ENCODE peak calls at places on chromosome 13, in five cellular contexts. One of them, this sample, is unnamed.

GRCh38 chr13:30892966-30893365 is 13.1 kb upstream of the MEDAG start:
- DNase-seq in Panc1: no peak
- DNase-seq in AG09309: no peak
- DNase-seq in cardiac fibroblast: peak
- DNase-seq in lower lobe of right lung: no peak
- DNase-seq in this sample: peak

GRCh38 chr13:100075700-100076587 is 12.9 kb upstream of the PCCA start:
- DNase-seq in Panc1: no peak
- DNase-seq in cardiac fibroblast: no peak
- DNase-seq in lower lobe of right lung: no peak
- DNase-seq in AG09309: no peak
- DNase-seq in this sample: no peak

GRCh38 chr13:98035373-98035772 is 81.9 kb downstream of the IPO5 start:
- DNase-seq in AG09309: no peak
- DNase-seq in cardiac fibroblast: no peak
- DNase-seq in lower lobe of right lung: no peak
- DNase-seq in Panc1: no peak
- DNase-seq in this sample: no peak

GRCh38 chr13:73715114-73715909 is 418.9 kb downstream of the KLF12 start:
- DNase-seq in AG09309: no peak
- DNase-seq in Panc1: no peak
- DNase-seq in lower lobe of right lung: peak
- DNase-seq in cardiac fibroblast: no peak
- DNase-seq in this sample: no peak

GRCh38 chr13:35566340-35566739 is 89.9 kb upstream of the MAB21L1 start:
- DNase-seq in cardiac fibroblast: no peak
- DNase-seq in lower lobe of right lung: no peak
- DNase-seq in AG09309: no peak
- DNase-seq in Panc1: no peak
- DNase-seq in this sample: no peak

GRCh38 chr13:94249512-94249911 is 230.0 kb downstream of the DCT start:
- DNase-seq in AG09309: peak
- DNase-seq in cardiac fibroblast: peak
- DNase-seq in lower lobe of right lung: no peak
- DNase-seq in Panc1: no peak
- DNase-seq in this sample: peak

GRCh38 chr13:74560325-74560724 is 426.1 kb upstream of the KLF12 start:
- DNase-seq in Panc1: no peak
- DNase-seq in lower lobe of right lung: no peak
- DNase-seq in cardiac fibroblast: no peak
- DNase-seq in AG09309: no peak
- DNase-seq in this sample: no peak

GRCh38 chr13:101489635-101490034 is 37.2 kb downstream of the ITGBL1 start:
- DNase-seq in AG09309: no peak
- DNase-seq in cardiac fibroblast: peak
- DNase-seq in Panc1: no peak
- DNase-seq in lower lobe of right lung: no peak
- DNase-seq in this sample: peak

GRCh38 chr13:57666554-57666953 is 35.0 kb downstream of the PCDH17 start:
- DNase-seq in lower lobe of right lung: no peak
- DNase-seq in cardiac fibroblast: no peak
- DNase-seq in AG09309: no peak
- DNase-seq in Panc1: no peak
- DNase-seq in this sample: no peak

GRCh38 chr13:104900186-104900817 is 1635.2 kb downstream of the EFNB2 start:
- DNase-seq in lower lobe of right lung: no peak
- DNase-seq in Panc1: no peak
- DNase-seq in AG09309: no peak
- DNase-seq in cardiac fibroblast: peak
- DNase-seq in this sample: no peak

GRCh38 chr13:111423168-111423785 is 102.8 kb downstream of the TEX29 start:
- DNase-seq in Panc1: no peak
- DNase-seq in AG09309: no peak
- DNase-seq in lower lobe of right lung: no peak
- DNase-seq in cardiac fibroblast: no peak
- DNase-seq in this sample: no peak

GRCh38 chr13:48593551-48593950 is 60.2 kb upstream of the CYSLTR2 start:
- DNase-seq in AG09309: no peak
- DNase-seq in lower lobe of right lung: no peak
- DNase-seq in cardiac fibroblast: no peak
- DNase-seq in Panc1: no peak
- DNase-seq in this sample: no peak

GRCh38 chr13:26719356-26719945 is 41.1 kb downstream of the GPR12 start:
- DNase-seq in Panc1: no peak
- DNase-seq in lower lobe of right lung: no peak
- DNase-seq in AG09309: no peak
- DNase-seq in cardiac fibroblast: peak
- DNase-seq in this sample: peak

GRCh38 chr13:47680752-47681151 is 320.3 kb downstream of the SUCLA2 start:
- DNase-seq in cardiac fibroblast: peak
- DNase-seq in Panc1: no peak
- DNase-seq in AG09309: no peak
- DNase-seq in lower lobe of right lung: no peak
- DNase-seq in this sample: peak

GRCh38 chr13:107289540-107289939 is 721.6 kb upstream of the ARGLU1 start:
- DNase-seq in cardiac fibroblast: no peak
- DNase-seq in lower lobe of right lung: no peak
- DNase-seq in Panc1: no peak
- DNase-seq in AG09309: peak
- DNase-seq in this sample: no peak

GRCh38 chr13:49637989-49638388 is 9.7 kb downstream of the ARL11 start:
- DNase-seq in Panc1: no peak
- DNase-seq in lower lobe of right lung: no peak
- DNase-seq in cardiac fibroblast: no peak
- DNase-seq in AG09309: no peak
- DNase-seq in this sample: no peak

GRCh38 chr13:41456768-41457588 is at the start of gene RGCC:
- DNase-seq in AG09309: no peak
- DNase-seq in cardiac fibroblast: peak
- DNase-seq in lower lobe of right lung: peak
- DNase-seq in Panc1: no peak
- DNase-seq in this sample: peak

GRCh38 chr13:48862572-48862971 is 113.1 kb upstream of the FNDC3A start:
- DNase-seq in AG09309: no peak
- DNase-seq in Panc1: no peak
- DNase-seq in lower lobe of right lung: no peak
- DNase-seq in cardiac fibroblast: peak
- DNase-seq in this sample: peak

GRCh38 chr13:114111577-114111976 is 20.8 kb downstream of the RASA3 start:
- DNase-seq in lower lobe of right lung: no peak
- DNase-seq in AG09309: no peak
- DNase-seq in cardiac fibroblast: no peak
- DNase-seq in Panc1: no peak
- DNase-seq in this sample: peak

GRCh38 chr13:114113961-114114360 is 18.5 kb downstream of the RASA3 start:
- DNase-seq in AG09309: no peak
- DNase-seq in Panc1: no peak
- DNase-seq in cardiac fibroblast: no peak
- DNase-seq in lower lobe of right lung: no peak
- DNase-seq in this sample: no peak

GRCh38 chr13:114112826-114113322 is 19.5 kb downstream of the RASA3 start:
- DNase-seq in AG09309: no peak
- DNase-seq in lower lobe of right lung: no peak
- DNase-seq in cardiac fibroblast: no peak
- DNase-seq in Panc1: no peak
- DNase-seq in this sample: no peak

GRCh38 chr13:114110091-114110829 is 22.2 kb downstream of the RASA3 start:
- DNase-seq in lower lobe of right lung: peak
- DNase-seq in cardiac fibroblast: no peak
- DNase-seq in Panc1: no peak
- DNase-seq in AG09309: no peak
- DNase-seq in this sample: peak

GRCh38 chr13:114112231-114112825 is 20.1 kb downstream of the RASA3 start:
- DNase-seq in lower lobe of right lung: no peak
- DNase-seq in cardiac fibroblast: no peak
- DNase-seq in AG09309: no peak
- DNase-seq in Panc1: no peak
- DNase-seq in this sample: no peak
- H3K4me3 ChIP-seq in lower lobe of right lung: no peak
- H3K4me3 ChIP-seq in cardiac fibroblast: no peak
- H3K4me3 ChIP-seq in AG09309: no peak
- H3K4me3 ChIP-seq in Panc1: no peak
- H3K4me3 ChIP-seq in this sample: no peak

GRCh38 chr13:60617863-60618733 is 221.1 kb downstream of the TDRD3 start:
- DNase-seq in Panc1: no peak
- DNase-seq in AG09309: peak
- DNase-seq in cardiac fibroblast: peak
- DNase-seq in lower lobe of right lung: no peak
- DNase-seq in this sample: peak
- TF ChIP-seq CTCF in Panc1: peak
- TF ChIP-seq CTCF in AG09309: peak
- TF ChIP-seq CTCF in cardiac fibroblast: peak
- TF ChIP-seq CTCF in lower lobe of right lung: no peak
- TF ChIP-seq CTCF in this sample: peak

DNA sequence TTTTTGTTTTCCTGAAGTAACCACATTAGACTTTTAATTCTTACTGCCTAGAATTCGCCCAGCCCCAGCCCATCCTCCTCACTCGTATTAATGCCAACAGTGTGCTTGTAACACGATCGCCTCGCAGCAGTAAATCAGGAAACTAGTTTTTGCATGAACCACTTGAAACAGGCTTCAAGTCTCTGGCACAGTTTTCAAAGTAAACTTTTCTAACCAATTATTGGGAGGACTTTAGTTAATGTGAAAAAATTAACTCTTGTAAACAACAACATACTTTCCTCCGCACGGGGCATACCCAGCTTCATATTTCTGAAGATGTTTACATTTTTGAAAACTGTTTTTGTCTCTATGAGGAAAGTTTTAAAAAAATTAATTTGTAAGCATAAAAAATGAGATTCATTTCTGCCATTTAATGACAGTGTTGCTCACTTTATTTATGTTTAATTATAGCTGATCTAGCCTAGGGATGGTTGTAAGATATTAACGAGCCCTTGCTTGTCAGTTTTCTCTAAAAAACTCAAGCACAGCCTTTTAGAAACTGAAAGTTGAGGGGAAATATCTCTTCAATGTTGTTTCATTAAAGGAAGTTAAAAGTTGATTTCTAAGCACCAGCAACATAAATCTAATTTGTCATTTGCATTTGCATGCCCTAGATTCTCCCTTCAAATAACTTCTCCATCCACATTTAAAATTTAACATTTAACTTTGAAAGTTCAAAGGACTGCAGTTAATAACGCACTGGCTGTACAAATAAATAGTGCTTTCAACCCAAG is 39.4 kb downstream of the TNFRSF19 start:
- DNase-seq in lower lobe of right lung: no peak
- DNase-seq in cardiac fibroblast: peak
- DNase-seq in AG09309: no peak
- DNase-seq in Panc1: no peak
- DNase-seq in this sample: peak
- H3K4me3 ChIP-seq in lower lobe of right lung: peak
- H3K4me3 ChIP-seq in cardiac fibroblast: no peak
- H3K4me3 ChIP-seq in AG09309: peak
- H3K4me3 ChIP-seq in Panc1: no peak
- H3K4me3 ChIP-seq in this sample: no peak

GRCh38 chr13:43786472-43786765 is 353 bp downstream of the ENOX1 start:
- DNase-seq in cardiac fibroblast: no peak
- DNase-seq in lower lobe of right lung: no peak
- DNase-seq in AG09309: no peak
- DNase-seq in Panc1: no peak
- DNase-seq in this sample: no peak

GRCh38 chr13:43785681-43786471 is 896 bp downstream of the ENOX1 start:
- DNase-seq in lower lobe of right lung: peak
- DNase-seq in cardiac fibroblast: peak
- DNase-seq in AG09309: no peak
- DNase-seq in Panc1: no peak
- DNase-seq in this sample: peak

GRCh38 chr13:43786766-43787517 is at the start of gene ENOX1:
- DNase-seq in AG09309: no peak
- DNase-seq in Panc1: no peak
- DNase-seq in lower lobe of right lung: peak
- DNase-seq in cardiac fibroblast: peak
- DNase-seq in this sample: peak

GRCh38 chr13:43787518-43787891 is 733 bp upstream of the ENOX1 start:
- DNase-seq in Panc1: no peak
- DNase-seq in lower lobe of right lung: no peak
- DNase-seq in AG09309: no peak
- DNase-seq in cardiac fibroblast: peak
- DNase-seq in this sample: no peak

DNA sequence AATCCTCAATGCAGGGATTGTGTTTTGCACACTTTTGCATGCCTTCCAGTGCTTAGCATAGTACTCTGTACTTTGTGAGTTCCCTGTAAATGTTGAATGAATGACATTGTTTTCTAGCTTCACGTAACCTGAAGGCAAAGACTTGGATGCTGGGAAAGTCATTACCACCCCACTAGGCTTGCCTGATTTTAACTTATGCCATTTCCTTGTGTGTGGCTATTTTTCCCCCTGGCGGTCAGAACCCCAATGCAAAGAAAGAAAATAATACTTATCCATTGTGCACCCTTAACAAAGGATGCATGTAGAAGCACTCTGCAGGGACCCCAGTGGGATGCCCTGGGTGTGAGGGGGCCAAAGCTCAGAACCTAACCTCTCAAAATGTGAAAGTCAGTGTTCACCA is 1.2 kb upstream of the ENOX1 start:
- DNase-seq in lower lobe of right lung: no peak
- DNase-seq in Panc1: no peak
- DNase-seq in AG09309: no peak
- DNase-seq in cardiac fibroblast: peak
- DNase-seq in this sample: peak
- TF ChIP-seq CTCF in lower lobe of right lung: peak
- TF ChIP-seq CTCF in Panc1: peak
- TF ChIP-seq CTCF in AG09309: peak
- TF ChIP-seq CTCF in cardiac fibroblast: peak
- TF ChIP-seq CTCF in this sample: peak

DNA sequence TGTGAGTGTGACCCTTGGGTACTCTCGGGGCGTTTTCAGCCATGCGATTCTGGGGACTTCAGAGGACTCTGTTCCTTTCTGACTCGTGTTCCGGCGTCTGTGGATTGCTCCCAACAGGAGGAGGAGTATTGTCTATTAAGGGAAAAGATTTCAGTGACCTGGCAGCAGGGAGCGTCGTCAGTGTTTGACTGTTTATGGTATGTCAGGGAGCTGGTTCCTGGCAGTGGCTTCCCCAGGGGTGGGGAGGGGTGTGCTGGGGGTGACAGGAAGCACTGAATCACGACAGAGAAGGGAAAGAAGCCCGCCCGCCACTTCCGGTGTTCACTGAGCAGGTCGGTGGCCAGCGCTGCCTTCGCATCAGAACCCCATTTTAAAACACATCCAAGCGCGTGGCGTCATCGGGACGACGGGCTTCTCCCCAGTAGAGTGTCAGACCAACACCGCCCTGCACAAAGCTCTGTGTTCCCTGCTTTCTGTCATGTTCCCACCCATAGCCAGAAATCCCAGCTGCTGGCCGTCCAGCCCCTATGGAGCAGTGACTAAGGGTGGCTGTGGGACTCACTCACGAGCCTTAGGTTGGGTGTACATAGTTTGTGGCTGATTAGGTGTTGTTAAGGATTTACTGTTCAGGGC is 33.8 kb downstream of the COL4A2 start:
- DNase-seq in Panc1: no peak
- DNase-seq in lower lobe of right lung: peak
- DNase-seq in cardiac fibroblast: peak
- DNase-seq in AG09309: no peak
- DNase-seq in this sample: peak
- H3K4me3 ChIP-seq in Panc1: no peak
- H3K4me3 ChIP-seq in lower lobe of right lung: peak
- H3K4me3 ChIP-seq in cardiac fibroblast: no peak
- H3K4me3 ChIP-seq in AG09309: no peak
- H3K4me3 ChIP-seq in this sample: no peak

GRCh38 chr13:21625366-21625765 is 21.4 kb upstream of the MICU2 start:
- DNase-seq in Panc1: no peak
- DNase-seq in cardiac fibroblast: peak
- DNase-seq in AG09309: no peak
- DNase-seq in lower lobe of right lung: no peak
- DNase-seq in this sample: peak
- TF ChIP-seq CTCF in Panc1: peak
- TF ChIP-seq CTCF in cardiac fibroblast: peak
- TF ChIP-seq CTCF in AG09309: peak
- TF ChIP-seq CTCF in lower lobe of right lung: peak
- TF ChIP-seq CTCF in this sample: peak